ENCODE peak calls at places on chromosomes 5 and 9, in nine cellular contexts. I, T, V, M, P, F, A, K and G are unnamed samples.

GRCh38 chr9:116951588-116952433 is 264.7 kb downstream of the TRIM32 start:
- DNase-seq in I (peak; percentile 54), T (no peak), V (peak; percentile 16), M (no peak), P (peak; percentile 86), F (no peak), A (no peak), K (no peak), G (peak; percentile 74)

GRCh38 chr5:179143446-179143845 is 83.3 kb downstream of the ZNF354C start:
- DNase-seq in I (no peak), T (no peak), V (no peak), M (peak; percentile 50), P (no peak), F (no peak), A (peak; percentile 79), K (no peak), G (no peak)

GRCh38 chr5:169595172-169595820 is 11.7 kb downstream of the SPDL1 start:
- DNase-seq in I (no peak), T (no peak), V (no peak), M (no peak), P (no peak), F (no peak), A (no peak), K (no peak), G (no peak)

GRCh38 chr9:122110100-122110833 is 17.2 kb upstream of the TTLL11 start:
- DNase-seq in I (no peak), T (no peak), V (no peak), M (no peak), P (no peak), F (no peak), A (no peak), K (no peak), G (no peak)

GRCh38 chr5:121975294-121975693 is 13.5 kb downstream of the SRFBP1 start:
- DNase-seq in I (no peak), T (no peak), V (no peak), M (no peak), P (no peak), F (no peak), A (no peak), K (no peak), G (no peak)

GRCh38 chr5:54673523-54674225 is 156.1 kb downstream of the SNX18 start:
- DNase-seq in I (no peak), T (no peak), V (no peak), M (peak; percentile 64), P (no peak), F (peak; percentile 91), A (no peak), K (no peak), G (no peak)

GRCh38 chr5:98911221-98912040 is 17.4 kb downstream of the CHD1 start:
- DNase-seq in I (no peak), T (no peak), V (no peak), M (no peak), P (no peak), F (no peak), A (peak; percentile 9), K (no peak), G (no peak)

GRCh38 chr9:11374961-11375360 is 762.2 kb upstream of the PTPRD start:
- DNase-seq in I (no peak), T (no peak), V (no peak), M (no peak), P (no peak), F (no peak), A (peak; percentile 41), K (no peak), G (no peak)

GRCh38 chr5:164204338-164204946 is 699.0 kb downstream of the MAT2B start:
- DNase-seq in I (no peak), T (no peak), V (no peak), M (no peak), P (peak; percentile 79), F (no peak), A (no peak), K (no peak), G (peak; percentile 59)

GRCh38 chr5:54917323-54917722 is 68.1 kb downstream of the ESM1 start:
- DNase-seq in I (no peak), T (no peak), V (no peak), M (no peak), P (no peak), F (no peak), A (no peak), K (no peak), G (no peak)

DNA sequence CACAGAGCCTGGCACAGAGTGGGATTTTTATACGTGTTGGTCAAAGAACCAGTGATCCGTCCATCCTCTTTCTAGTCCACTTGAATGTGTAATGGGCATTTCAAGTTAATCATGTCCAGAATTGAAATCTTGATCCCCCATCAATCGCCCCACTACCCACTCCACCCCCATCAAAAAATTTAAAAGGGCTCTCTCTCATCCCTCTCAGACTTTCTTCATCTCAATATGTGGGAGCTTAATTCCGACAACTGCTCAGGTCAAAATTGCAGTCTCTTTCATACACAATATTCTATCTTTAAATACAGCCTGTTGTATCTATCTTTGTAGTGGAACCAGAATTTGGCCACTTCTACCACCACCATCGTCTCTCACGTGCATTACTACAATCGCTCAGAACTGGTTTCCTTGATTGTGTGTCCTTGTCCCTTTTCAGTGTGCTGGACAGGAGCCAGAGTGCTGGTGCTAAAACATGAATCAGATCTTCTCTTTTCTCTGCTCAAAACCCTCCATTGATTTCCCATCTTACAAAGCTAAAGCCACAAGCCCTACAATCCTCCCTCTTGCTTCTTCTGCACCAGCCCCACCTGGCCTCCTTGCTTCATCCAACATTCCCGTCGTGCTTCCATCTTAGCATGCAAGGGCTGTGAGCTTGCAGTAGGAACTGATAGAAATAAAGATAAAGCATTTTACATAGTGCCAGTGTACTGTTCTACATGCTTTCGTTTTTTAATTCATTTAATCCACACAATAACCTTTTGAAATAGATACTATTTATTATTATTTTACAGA is 830 bp upstream of the KIF3A start:
- DNase-seq in I (no peak), T (no peak), V (no peak), M (no peak), P (no peak), F (no peak), A (no peak), K (peak; percentile 41), G (no peak)
- H3K4me3 ChIP-seq in I (peak overlapping the region; percentile 79), T (peak overlapping the region; percentile 97), V (peak overlapping the region; percentile 60), M (peak overlapping the region; percentile 84), P (no peak overlapping the region), F (peak overlapping the region; percentile 81), A (peak overlapping the region; percentile 92), K (no peak overlapping the region), G (peak overlapping the region; percentile 91)

GRCh38 chr5:17218353-17219005 is 1.0 kb downstream of the BASP1 start:
- DNase-seq in I (no peak), T (peak; percentile 75), V (no peak), M (peak; percentile 48), P (peak; percentile 43), F (peak; percentile 44), A (peak; percentile 50), K (peak; percentile 35), G (no peak)

GRCh38 chr5:17217421-17218352 is at the start of gene BASP1:
- DNase-seq in I (no peak), T (peak; percentile 77), V (peak; percentile 91), M (peak; percentile 80), P (peak; percentile 84), F (peak; percentile 78), A (peak; percentile 88), K (peak; percentile 82), G (no peak)

GRCh38 chr5:17213938-17214337 is 3.5 kb upstream of the BASP1 start:
- DNase-seq in I (no peak), T (no peak), V (no peak), M (no peak), P (no peak), F (no peak), A (no peak), K (no peak), G (no peak)

GRCh38 chr5:17216974-17217325 is 481 bp upstream of the BASP1 start:
- DNase-seq in I (no peak), T (no peak), V (peak; percentile 86), M (peak; percentile 53), P (peak; percentile 35), F (peak; percentile 34), A (peak; percentile 74), K (peak; percentile 70), G (no peak)

GRCh38 chr5:17216176-17216973 is 1.1 kb upstream of the BASP1 start:
- DNase-seq in I (peak; percentile 64), T (peak; percentile 84), V (peak; percentile 92), M (peak; percentile 78), P (peak; percentile 91), F (peak; percentile 85), A (peak; percentile 94), K (peak; percentile 86), G (no peak)
- H3K4me3 ChIP-seq in I (peak overlapping the region; percentile 31), T (peak overlapping the region; percentile 81), V (peak overlapping the region; percentile 95), M (peak overlapping the region; percentile 29), P (peak overlapping the region; percentile 31), F (peak overlapping the region; percentile 67), A (peak overlapping the region; percentile 79), K (peak overlapping the region; percentile 57), G (peak overlapping the region; percentile 49)

DNA sequence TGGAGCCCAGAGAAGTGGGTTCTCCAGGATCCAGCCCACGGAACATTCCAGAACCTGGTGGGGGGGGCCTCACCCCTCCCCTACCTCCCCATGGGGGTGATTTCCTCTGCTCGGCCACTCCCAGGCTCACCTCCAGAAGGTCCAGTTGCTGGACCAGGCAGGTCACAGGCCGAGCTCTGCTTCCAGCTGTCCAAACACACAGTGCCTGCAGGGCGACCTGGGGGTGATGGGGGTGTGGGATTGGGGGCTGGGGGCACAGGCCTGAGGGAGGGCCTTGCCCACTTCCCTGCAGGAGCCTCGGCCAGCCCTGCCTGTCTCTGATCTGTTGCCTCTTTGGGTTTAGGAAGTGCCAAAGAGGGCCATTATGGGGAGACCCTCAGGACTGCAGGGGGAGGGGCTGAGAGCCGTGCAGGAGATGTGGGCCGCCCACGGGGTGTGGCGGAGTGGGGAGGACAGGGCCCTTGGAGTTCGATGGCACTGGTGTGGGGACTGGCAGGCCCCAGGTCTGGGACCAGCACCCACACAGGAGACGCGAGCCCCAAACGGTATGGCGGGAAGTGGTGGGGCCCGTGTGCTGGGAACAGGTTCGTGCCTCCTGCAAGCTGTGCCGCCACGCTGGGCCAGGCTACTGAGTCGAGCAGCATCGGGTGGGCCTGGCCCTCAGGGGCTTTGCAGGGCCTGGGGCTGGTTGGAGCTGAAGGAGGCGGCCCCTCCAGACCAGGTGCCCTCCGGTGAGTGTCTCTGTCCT is 45.6 kb upstream of the EGFL7 start:
- DNase-seq in I (no peak), T (no peak), V (no peak), M (no peak), P (no peak), F (no peak), A (no peak), K (no peak), G (no peak)
- H3K4me3 ChIP-seq in I (no peak overlapping the region), T (no peak overlapping the region), V (no peak overlapping the region), M (no peak overlapping the region), P (no peak overlapping the region), F (no peak overlapping the region), A (no peak overlapping the region), K (no peak overlapping the region), G (no peak overlapping the region)

DNA sequence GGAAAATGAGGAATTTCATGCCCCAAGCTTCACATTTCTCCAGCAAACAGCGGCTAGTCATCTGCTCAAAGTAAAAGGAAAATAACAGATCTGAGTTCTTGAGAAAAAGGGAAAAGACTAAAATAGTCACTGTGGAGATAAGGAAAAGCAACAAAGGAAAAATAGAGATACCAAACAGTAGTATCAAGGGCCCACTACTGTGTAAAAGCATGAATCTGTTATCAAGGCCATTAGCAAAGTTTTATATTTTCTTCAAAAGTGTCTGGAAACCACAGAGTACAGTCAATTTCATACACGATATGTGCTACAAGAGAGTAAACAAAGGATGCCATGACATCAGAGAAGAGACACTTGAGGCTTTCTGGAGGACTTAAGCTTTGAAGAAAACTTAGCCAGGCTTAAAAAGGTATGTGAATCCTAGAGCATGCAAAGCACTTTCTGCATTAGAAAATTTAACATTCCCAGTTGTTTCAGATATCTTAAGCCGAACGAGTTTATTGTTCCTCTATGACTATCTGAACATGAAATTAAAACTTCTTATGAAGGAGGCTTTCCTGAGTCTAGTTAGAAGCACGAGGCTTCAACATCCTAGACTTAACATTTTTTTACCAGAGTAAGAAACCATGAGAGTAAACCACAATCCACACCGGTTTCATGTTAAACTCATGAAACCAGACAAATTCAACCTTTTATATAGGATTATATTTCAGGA is 1.2 kb downstream of the TTC33 start:
- DNase-seq in I (no peak), T (no peak), V (no peak), M (no peak), P (peak; percentile 15), F (no peak), A (no peak), K (no peak), G (no peak)
- H3K4me3 ChIP-seq in I (peak overlapping the region; percentile 82), T (peak overlapping the region; percentile 89), V (peak overlapping the region; percentile 68), M (peak overlapping the region; percentile 98), P (peak overlapping the region; percentile 91), F (peak overlapping the region; percentile 96), A (peak overlapping the region; percentile 63), K (peak overlapping the region; percentile 70), G (peak overlapping the region; percentile 70)